ENCODE peak calls at places on chromosomes 3 and 15, in six cellular contexts. D is stomach, Y is H9, J is AG04450, Z is hepatocyte, V is fibroblast of lung. C is an unnamed sample. For H3K9me3, the result is how much of the 10 kb centered on the place peaks cover.

GRCh38 chr3:139506792-139507191 is 30.5 kb upstream of the RBP2 start:
- DNase-seq in V (peak), Z (peak), Y (peak), J (no peak), D (no peak), C (no peak)

GRCh38 chr15:31049122-31049521 is 52.4 kb downstream of the TRPM1 start:
- DNase-seq in J (no peak), Y (no peak), V (no peak), D (no peak), Z (no peak), C (no peak)

GRCh38 chr3:158775801-158776399 is 26.0 kb upstream of the MFSD1 start:
- DNase-seq in V (no peak), Y (no peak), J (no peak), D (no peak), Z (no peak), C (no peak)

GRCh38 chr3:185069023-185069422 is 83.8 kb downstream of the C3orf70 start:
- DNase-seq in V (no peak), J (no peak), Z (no peak), Y (no peak), D (no peak), C (no peak)

GRCh38 chr15:52262364-52262763 is 33.2 kb downstream of the MYO5C start:
- DNase-seq in D (no peak), Y (no peak), V (no peak), Z (no peak), J (no peak), C (no peak)

GRCh38 chr3:54042259-54042823 is 80.0 kb upstream of the CACNA2D3 start:
- DNase-seq in J (no peak), Y (peak), D (no peak), V (no peak), Z (peak), C (no peak)

GRCh38 chr3:42697326-42698051 is 5.1 kb downstream of the HHATL start:
- DNase-seq in Z (no peak), J (no peak), Y (no peak), V (no peak), D (peak), C (no peak)

GRCh38 chr3:94317054-94317453 is 254.2 kb downstream of the NSUN3 start:
- DNase-seq in Y (no peak), V (no peak), Z (no peak), D (no peak), J (no peak), C (no peak)

GRCh38 chr3:124812291-124813265 is 74.6 kb downstream of the ITGB5 start:
- DNase-seq in Y (no peak), V (peak), D (peak), Z (peak), J (peak), C (peak)

GRCh38 chr3:19348929-19349564 is 200.7 kb downstream of the KCNH8 start:
- DNase-seq in Z (peak), D (no peak), Y (peak), V (peak), J (no peak), C (no peak)

GRCh38 chr3:191997579-191998268 is 536.8 kb downstream of the PYDC2 start:
- DNase-seq in J (no peak), D (no peak), V (no peak), Z (no peak), Y (no peak), C (no peak)

GRCh38 chr3:192001217-192001616 is 540.3 kb downstream of the PYDC2 start:
- DNase-seq in Z (no peak), J (no peak), V (no peak), Y (no peak), D (no peak), C (no peak)

DNA sequence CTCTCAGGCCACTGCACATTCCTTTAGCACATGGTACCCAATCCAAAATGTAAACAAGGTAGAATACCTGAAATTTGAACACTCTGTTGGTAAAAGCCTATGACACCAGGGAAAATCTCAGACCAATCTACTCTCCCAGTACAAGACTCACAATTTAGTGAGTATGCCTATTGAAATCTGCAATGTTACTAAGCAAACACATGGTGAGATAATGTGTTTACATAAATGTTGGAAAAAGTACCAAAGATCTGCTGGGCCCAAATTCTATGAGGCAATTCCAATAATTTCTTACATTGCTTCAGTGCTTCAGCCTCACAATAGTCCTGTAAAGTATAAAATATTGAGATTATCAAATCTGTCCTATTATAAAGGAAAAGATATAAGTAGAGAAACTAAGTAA is 536.1 kb downstream of the PYDC2 start:
- DNase-seq in Z (no peak), J (no peak), Y (no peak), V (no peak), D (no peak), C (no peak)
- H3K9me3 ChIP-seq in Z (under half), J (under half), Y (under half), V (under half), D (under half), C (under half)

DNA sequence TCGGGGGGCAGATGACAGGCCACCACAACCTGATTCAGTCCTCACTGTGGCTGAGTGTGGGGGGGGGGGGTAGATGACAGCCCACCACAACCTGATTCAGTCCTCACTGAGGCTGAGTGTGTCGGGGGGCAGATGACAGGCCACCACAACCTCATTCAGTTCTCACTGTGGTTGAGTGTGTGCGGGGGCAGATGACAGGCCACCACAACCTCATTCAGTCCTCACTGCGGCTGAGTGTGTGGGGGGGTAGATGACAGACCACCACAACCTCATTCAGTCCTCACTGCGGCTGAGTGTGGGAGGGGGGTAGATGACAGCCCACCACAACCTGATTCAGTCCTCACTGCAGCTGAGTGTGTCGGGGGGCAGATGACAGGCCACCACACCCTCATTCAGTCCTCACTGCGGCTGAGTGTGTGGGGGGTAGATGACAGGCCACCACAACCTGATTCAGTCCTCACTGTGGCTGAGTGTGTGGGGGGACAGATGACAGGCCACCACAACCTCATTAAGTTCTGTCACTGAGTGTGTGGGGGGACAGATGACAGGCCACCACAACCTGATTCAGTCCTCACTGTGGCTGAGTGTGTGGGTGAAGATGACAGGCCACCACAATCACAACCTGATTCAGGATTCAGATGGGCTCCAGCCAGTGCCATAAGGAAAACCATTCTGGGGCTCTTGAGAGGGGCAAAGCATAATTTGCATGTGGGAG is 16.9 kb downstream of the ZNF717 start:
- DNase-seq in Y (no peak), J (no peak), V (no peak), Z (no peak), D (no peak), C (no peak)
- H3K9me3 ChIP-seq in Y (under half), J (half or more), V (under half), Z (under half), D (half or more), C (under half)

DNA sequence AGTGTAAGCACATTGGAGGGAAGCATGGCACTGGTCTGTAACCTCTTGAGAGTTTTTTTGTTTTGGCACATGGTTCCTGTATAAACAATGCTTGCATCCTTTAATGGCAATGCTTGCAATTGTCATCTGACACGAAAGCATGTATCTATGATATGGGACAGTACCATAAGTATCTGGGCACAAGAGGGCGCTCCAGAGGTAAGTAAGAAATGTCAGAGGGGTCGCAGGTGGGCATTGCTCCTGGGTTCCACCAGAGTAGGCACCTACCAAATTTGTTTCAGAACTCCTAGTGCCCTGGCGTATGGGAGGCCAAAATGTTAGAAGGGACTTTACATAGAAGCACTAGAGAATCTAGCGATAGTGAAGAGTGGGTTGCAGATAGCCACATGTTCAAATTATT is 58.7 kb upstream of the BCHE start:
- DNase-seq in D (no peak), Z (peak), Y (peak), V (peak), J (no peak), C (no peak)
- H3K9me3 ChIP-seq in D (under half), Z (under half), Y (under half), V (under half), J (under half), C (under half)

DNA sequence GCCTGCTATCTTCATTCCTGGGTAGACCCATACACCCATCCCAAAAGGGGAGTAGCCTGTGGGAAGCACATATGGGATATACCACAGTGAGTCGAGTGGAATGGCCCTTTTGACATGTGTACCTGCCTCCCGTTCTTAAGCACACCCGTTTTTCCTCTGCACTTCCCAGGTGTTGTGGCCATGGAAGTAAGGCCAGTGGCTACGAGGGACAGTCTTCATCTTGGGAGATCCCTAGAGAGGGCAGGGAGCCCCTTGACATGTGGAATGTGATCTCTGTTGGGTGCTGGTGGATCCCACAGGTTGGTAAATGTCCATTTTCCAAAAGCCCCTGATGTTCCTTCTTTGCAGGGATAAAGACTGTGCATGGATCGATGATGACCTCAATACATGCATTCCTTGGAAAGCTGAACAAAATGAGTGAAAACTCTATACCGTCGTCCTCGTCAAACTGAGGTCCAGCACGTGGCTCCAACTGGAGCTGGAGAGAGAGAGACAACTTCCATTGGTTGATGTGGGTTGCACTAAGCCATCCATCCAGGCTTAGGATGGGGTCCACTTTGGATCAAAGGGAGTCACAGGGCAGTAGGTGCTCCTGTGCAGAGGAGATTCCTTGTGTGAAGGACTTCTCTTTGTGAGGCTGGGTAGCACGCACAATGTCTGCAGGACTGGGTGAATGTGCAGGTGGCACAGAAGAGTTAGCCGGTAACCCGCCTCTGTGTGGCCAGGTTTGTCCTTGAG is 136.8 kb downstream of the SNRPN start:
- DNase-seq in V (no peak), Y (peak), J (no peak), D (no peak), Z (no peak), C (no peak)
- H3K9me3 ChIP-seq in V (under half), Y (half or more), J (half or more), D (half or more), Z (under half), C (under half)

GRCh38 chr15:25185156-25185710 is 230.4 kb downstream of the SNRPN start:
- DNase-seq in Z (no peak), V (no peak), D (no peak), Y (no peak), J (no peak), C (no peak)

GRCh38 chr15:25184356-25185155 is 229.8 kb downstream of the SNRPN start:
- DNase-seq in V (no peak), D (no peak), J (no peak), Y (no peak), Z (no peak), C (no peak)

GRCh38 chr15:25182098-25182478 is 227.3 kb downstream of the SNRPN start:
- DNase-seq in Y (no peak), D (peak), J (no peak), V (no peak), Z (no peak), C (no peak)

GRCh38 chr15:25182736-25183445 is 228.1 kb downstream of the SNRPN start:
- DNase-seq in V (no peak), Z (no peak), D (no peak), Y (peak), J (no peak), C (no peak)

GRCh38 chr15:25183581-25184330 is 229.0 kb downstream of the SNRPN start:
- DNase-seq in Y (no peak), J (no peak), Z (no peak), D (no peak), V (no peak), C (no peak)
- H3K9me3 ChIP-seq in Y (under half), J (half or more), Z (under half), D (half or more), V (under half), C (under half)

GRCh38 chr3:104578558-104578957 is 788.2 kb upstream of the ALCAM start:
- DNase-seq in Z (no peak), D (no peak), Y (peak), J (no peak), V (no peak), C (no peak)
- H3K9me3 ChIP-seq in Z (under half), D (under half), Y (under half), J (under half), V (under half), C (under half)

DNA sequence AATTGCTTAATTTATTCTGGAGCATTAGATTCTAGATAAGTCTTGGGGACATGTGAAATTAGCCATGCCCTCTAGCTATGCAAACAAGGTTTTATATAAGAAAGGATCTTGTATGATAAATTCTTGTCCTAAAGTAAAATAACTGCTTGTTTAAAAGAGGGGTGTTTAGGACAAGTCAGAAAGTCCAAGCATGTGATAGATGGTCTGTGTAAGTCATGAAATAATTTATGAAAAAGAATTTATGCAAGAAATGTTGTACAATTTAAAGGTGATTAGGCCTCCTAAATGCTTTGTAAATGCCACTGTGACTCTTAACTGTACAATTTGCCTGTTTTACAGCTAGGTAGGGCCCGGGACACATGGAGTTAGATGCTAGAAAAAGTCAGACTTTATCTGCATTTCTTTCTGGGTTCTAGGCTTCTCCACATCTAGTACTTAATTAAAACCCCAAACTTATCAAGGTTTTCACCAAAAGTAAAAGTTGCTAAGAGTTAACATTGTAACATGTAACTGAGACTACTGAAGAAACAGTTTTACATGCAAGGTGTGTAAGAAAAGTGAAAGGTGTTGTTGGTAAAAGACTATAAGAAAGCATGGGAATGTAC is 13.2 kb downstream of the LINS1 start:
- DNase-seq in Z (no peak), D (no peak), V (peak), Y (no peak), J (no peak), C (no peak)
- H3K9me3 ChIP-seq in Z (under half), D (under half), V (under half), Y (under half), J (under half), C (under half)

GRCh38 chr3:196517142-196517808 is 2.1 kb upstream of the SMCO1 start:
- DNase-seq in J (no peak), V (no peak), D (no peak), Z (no peak), Y (no peak), C (peak)
- H3K9me3 ChIP-seq in J (under half), V (under half), D (half or more), Z (under half), Y (under half), C (under half)

GRCh38 chr3:187139895-187140253 is 578 bp upstream of the RPL39L start:
- DNase-seq in Y (no peak), J (no peak), Z (no peak), D (no peak), V (no peak), C (no peak)
- H3K9me3 ChIP-seq in Y (under half), J (under half), Z (under half), D (under half), V (under half), C (under half)

DNA sequence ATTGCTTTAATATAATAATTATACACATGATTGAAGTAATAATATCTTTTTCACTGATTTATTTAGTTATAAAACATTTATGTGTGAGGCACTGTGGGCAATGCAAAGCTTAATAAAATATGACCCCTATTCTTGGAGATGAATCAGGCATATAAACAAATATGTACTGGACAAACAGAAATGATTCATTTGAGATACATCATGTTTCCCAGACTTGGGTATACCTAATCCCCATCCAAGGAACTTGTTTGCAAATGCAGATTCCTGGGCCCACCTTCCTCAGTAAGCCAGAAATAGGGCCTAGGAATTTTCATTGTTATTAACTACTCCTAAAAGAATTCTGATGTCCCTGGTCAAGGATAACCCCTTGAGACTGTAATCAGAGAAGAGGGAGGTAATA is 184.2 kb downstream of the CHL1 start:
- DNase-seq in V (no peak), Z (no peak), D (no peak), J (no peak), Y (no peak), C (no peak)
- H3K9me3 ChIP-seq in V (under half), Z (under half), D (under half), J (under half), Y (under half), C (under half)

C was measured in PC-9.